ENCODE peak calls at places on chromosomes 1 and 21, in four cellular contexts. T is endothelial cell of umbilical vein, F is K562, W is IMR-90. Y is an unnamed sample. For H3K9me1, the result is how much of the 10 kb centered on the place peaks cover.

GRCh38 chr1:22880174-22880601 is 92.5 kb downstream of the LACTBL1 start:
- DNase-seq in T (peak), F (no peak), W (peak), Y (no peak)

GRCh38 chr1:93420400-93420799 is 27.5 kb upstream of the FNBP1L start:
- DNase-seq in T (no peak), F (no peak), W (no peak), Y (no peak)

GRCh38 chr21:33025106-33025470 is 647 bp upstream of the OLIG2 start:
- DNase-seq in T (no peak), F (no peak), W (no peak), Y (no peak)

GRCh38 chr1:4851666-4852065 is 197.3 kb downstream of the AJAP1 start:
- DNase-seq in T (no peak), F (no peak), W (no peak), Y (no peak)

GRCh38 chr1:109643385-109644230 is 12.3 kb upstream of the GSTM4 start:
- DNase-seq in T (peak), F (peak), W (peak), Y (no peak)

GRCh38 chr1:183942933-183943693 is 94.4 kb downstream of the COLGALT2 start:
- DNase-seq in T (no peak), F (no peak), W (peak), Y (no peak)

GRCh38 chr21:44579056-44579832 is 1.2 kb downstream of the KRTAP10-5 start:
- DNase-seq in T (no peak), F (no peak), W (no peak), Y (no peak)

GRCh38 chr1:66305927-66306326 is 228.0 kb upstream of the SGIP1 start:
- DNase-seq in T (no peak), F (no peak), W (no peak), Y (no peak)

GRCh38 chr1:194629011-194629410 is 1442.6 kb upstream of the B3GALT2 start:
- DNase-seq in T (no peak), F (no peak), W (no peak), Y (no peak)

GRCh38 chr1:201149400-201149799 is 4.9 kb downstream of the TMEM9 start:
- DNase-seq in T (peak), F (peak), W (peak), Y (no peak)

GRCh38 chr1:6601865-6602668 is 602 bp downstream of the KLHL21 start:
- DNase-seq in T (no peak), F (peak), W (peak), Y (no peak)

GRCh38 chr1:190738321-190738720 is 260.7 kb upstream of the BRINP3 start:
- DNase-seq in T (no peak), F (no peak), W (peak), Y (no peak)

GRCh38 chr1:203264052-203264501 is 34.6 kb upstream of the CHIT1 start:
- DNase-seq in T (no peak), F (no peak), W (no peak), Y (no peak)

GRCh38 chr1:61756773-61757172 is 14.5 kb downstream of the PATJ start:
- DNase-seq in T (no peak), F (no peak), W (no peak), Y (no peak)

GRCh38 chr1:39238476-39238875 is 34.0 kb downstream of the MACF1 start:
- DNase-seq in T (peak), F (no peak), W (peak), Y (no peak)

GRCh38 chr1:201624741-201625646 is 86.1 kb downstream of the NAV1 start:
- DNase-seq in T (peak), F (no peak), W (peak), Y (no peak)

GRCh38 chr1:31335007-31335406 is 37.9 kb downstream of the FABP3 start:
- DNase-seq in T (peak), F (no peak), W (peak), Y (no peak)

GRCh38 chr1:117627562-117628165 is 21.8 kb downstream of the TENT5C start:
- DNase-seq in T (no peak), F (no peak), W (no peak), Y (no peak)

GRCh38 chr1:155983191-155984023 is 5.1 kb upstream of the ARHGEF2 start:
- DNase-seq in T (no peak), F (no peak), W (peak), Y (peak)

GRCh38 chr1:185155600-185156320 is 993 bp downstream of the TRMT1L start:
- DNase-seq in T (no peak), F (no peak), W (peak), Y (no peak)

GRCh38 chr1:149879556-149879955 is 19.8 kb upstream of the BOLA1 start:
- DNase-seq in T (no peak), F (no peak), W (no peak), Y (no peak)

GRCh38 chr1:221394011-221394544 is 347.8 kb downstream of the DUSP10 start:
- DNase-seq in T (peak), F (no peak), W (peak), Y (no peak)

GRCh38 chr1:43205671-43206070 is 33.5 kb downstream of the CFAP57 start:
- DNase-seq in T (peak), F (no peak), W (peak), Y (no peak)

GRCh38 chr1:18504609-18505008 is 23.9 kb downstream of the KLHDC7A start:
- DNase-seq in T (no peak), F (no peak), W (no peak), Y (no peak)

GRCh38 chr1:60753508-60753907 is 328.9 kb upstream of the NFIA start:
- DNase-seq in T (no peak), F (no peak), W (no peak), Y (no peak)

GRCh38 chr1:156260896-156261295 is 13.0 kb upstream of the PAQR6 start:
- DNase-seq in T (no peak), F (no peak), W (no peak), Y (no peak)

GRCh38 chr1:34928066-34928864 is 1.2 kb downstream of the DLGAP3 start:
- DNase-seq in T (no peak), F (no peak), W (no peak), Y (no peak)

GRCh38 chr1:24427469-24427862 is 11.9 kb downstream of the NIPAL3 start:
- DNase-seq in T (no peak), F (no peak), W (no peak), Y (no peak)

GRCh38 chr1:70143052-70143659 is 62.2 kb downstream of the LRRC40 start:
- DNase-seq in T (no peak), F (no peak), W (peak), Y (no peak)

GRCh38 chr21:42400525-42400924 is 3.2 kb upstream of the UBASH3A start:
- DNase-seq in T (no peak), F (no peak), W (peak), Y (no peak)

GRCh38 chr1:160874935-160875334 is 10.0 kb downstream of the ITLN1 start:
- DNase-seq in T (no peak), F (no peak), W (no peak), Y (no peak)

GRCh38 chr1:151972533-151973270 is 21.0 kb downstream of the S100A10 start:
- DNase-seq in T (peak), F (peak), W (peak), Y (no peak)

GRCh38 chr1:195785830-195786229 is 822.4 kb downstream of the KCNT2 start:
- DNase-seq in T (no peak), F (no peak), W (no peak), Y (no peak)

GRCh38 chr1:158117854-158118691 is 62.6 kb upstream of the CD1D start:
- DNase-seq in T (peak), F (peak), W (peak), Y (no peak)

GRCh38 chr1:158121604-158122254 is 59.0 kb upstream of the CD1D start:
- DNase-seq in T (peak), F (peak), W (peak), Y (peak)

GRCh38 chr1:158122823-158123390 is 57.8 kb upstream of the CD1D start:
- DNase-seq in T (no peak), F (no peak), W (no peak), Y (no peak)

GRCh38 chr1:158118713-158119402 is 61.8 kb upstream of the CD1D start:
- DNase-seq in T (no peak), F (no peak), W (no peak), Y (no peak)

DNA sequence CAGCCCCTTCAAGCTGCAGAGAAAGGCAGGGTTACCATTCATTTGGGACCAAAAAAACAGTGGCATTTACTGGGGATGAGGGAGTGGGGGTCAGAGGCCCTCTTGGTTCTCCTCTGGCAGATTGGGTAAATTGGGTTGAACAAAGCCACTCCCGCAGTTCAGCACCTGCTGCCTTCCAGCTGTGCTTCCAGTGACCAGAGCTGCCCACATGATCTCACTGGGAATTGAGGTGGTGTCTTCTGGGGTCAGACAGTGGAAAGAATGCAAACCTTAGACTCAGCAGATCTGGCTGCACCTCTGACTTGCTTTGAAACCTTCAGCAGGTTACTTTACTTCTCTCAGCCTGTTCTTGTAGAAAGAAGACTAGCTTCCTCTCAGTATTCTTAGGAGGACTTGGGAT is 60.4 kb upstream of the CD1D start:
- DNase-seq in T (no peak), F (no peak), W (no peak), Y (no peak)
- H3K9me1 ChIP-seq in T (under half), F (under half), W (under half), Y (under half)

GRCh38 chr1:224188286-224188685 is 5.2 kb downstream of the DEGS1 start:
- DNase-seq in T (no peak), F (no peak), W (no peak), Y (no peak)
- H3K9me1 ChIP-seq in T (under half), F (under half), W (under half), Y (under half)

GRCh38 chr1:14903922-14904321 is 249.6 kb upstream of the TMEM51 start:
- DNase-seq in T (no peak), F (no peak), W (no peak), Y (no peak)
- H3K9me1 ChIP-seq in T (under half), F (under half), W (under half), Y (under half)

DNA sequence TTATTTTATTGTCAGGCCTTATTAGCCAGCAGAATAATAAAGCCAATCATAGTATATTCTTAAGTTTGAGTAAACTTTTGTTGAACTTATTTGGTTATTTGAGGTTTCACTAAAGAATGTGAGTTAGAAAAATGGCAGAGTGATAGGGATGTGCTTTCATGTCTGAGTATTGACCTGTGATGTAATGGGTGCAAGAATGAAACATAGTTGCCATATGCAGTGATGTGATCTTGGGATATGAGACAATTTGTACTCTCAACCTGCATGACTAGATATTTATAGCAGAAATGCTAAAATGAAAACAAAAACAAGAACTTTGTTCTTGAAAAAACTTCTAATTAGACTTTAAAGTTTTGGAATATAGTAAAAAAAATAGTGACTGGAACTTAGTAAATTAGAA is 97.9 kb downstream of the DISP1 start:
- DNase-seq in T (no peak), F (no peak), W (peak), Y (no peak)
- H3K9me1 ChIP-seq in T (under half), F (under half), W (under half), Y (under half)

Y was measured in keratinocyte.